ENCODE peak calls at places on chromosomes 16 and 17, in nine cellular contexts. P, L, J, X, Y, V, O, N and F are unnamed samples.

GRCh38 chr17:40648326-40648968 is 829 bp upstream of the SMARCE1 start:
- DNase-seq in P (peak; percentile 83), L (no peak), J (no peak), X (no peak), Y (no peak), V (peak; percentile 67), O (no peak), N (peak; percentile 24), F (no peak)

GRCh38 chr17:80845863-80846671 is 145.6 kb upstream of the CHMP6 start:
- DNase-seq in P (no peak), L (no peak), J (peak; percentile 53), X (no peak), Y (no peak), V (peak; percentile 49), O (no peak), N (no peak), F (no peak)

GRCh38 chr16:78640886-78641285 is 541.4 kb downstream of the WWOX start:
- DNase-seq in P (no peak), L (no peak), J (no peak), X (no peak), Y (no peak), V (no peak), O (no peak), N (no peak), F (no peak)

GRCh38 chr17:79630120-79630519 is 19.3 kb upstream of the RBFOX3 start:
- DNase-seq in P (no peak), L (no peak), J (no peak), X (no peak), Y (no peak), V (peak; percentile 3), O (no peak), N (no peak), F (no peak)

GRCh38 chr17:34504814-34505484 is 74.4 kb upstream of the TMEM132E start:
- DNase-seq in P (no peak), L (no peak), J (no peak), X (no peak), Y (no peak), V (no peak), O (no peak), N (no peak), F (no peak)

GRCh38 chr17:73521376-73521775 is 122.9 kb downstream of the SDK2 start:
- DNase-seq in P (no peak), L (no peak), J (no peak), X (no peak), Y (no peak), V (no peak), O (no peak), N (no peak), F (no peak)

GRCh38 chr16:51719376-51719775 is 568.3 kb upstream of the SALL1 start:
- DNase-seq in P (no peak), L (no peak), J (no peak), X (no peak), Y (no peak), V (no peak), O (no peak), N (no peak), F (no peak)

GRCh38 chr17:78268960-78269892 is 37.8 kb downstream of the TMEM235 start:
- DNase-seq in P (peak; percentile 43), L (no peak), J (no peak), X (no peak), Y (peak; percentile 59), V (no peak), O (no peak), N (peak; percentile 78), F (no peak)

GRCh38 chr16:80663078-80663477 is 122.3 kb downstream of the DYNLRB2 start:
- DNase-seq in P (no peak), L (no peak), J (no peak), X (no peak), Y (no peak), V (no peak), O (no peak), N (no peak), F (no peak)

GRCh38 chr17:21373696-21374454 is 2.3 kb upstream of the KCNJ12 start:
- DNase-seq in P (no peak), L (no peak), J (no peak), X (no peak), Y (no peak), V (no peak), O (no peak), N (no peak), F (no peak)

GRCh38 chr16:23712976-23713375 is at the start of gene ERN2:
- DNase-seq in P (peak; percentile 50), L (no peak), J (peak; percentile 85), X (no peak), Y (no peak), V (no peak), O (no peak), N (no peak), F (no peak)

GRCh38 chr17:28991779-28992178 is 14.1 kb downstream of the SEZ6 start:
- DNase-seq in P (no peak), L (no peak), J (no peak), X (no peak), Y (no peak), V (no peak), O (no peak), N (no peak), F (no peak)

GRCh38 chr16:49856741-49857330 is 924 bp upstream of the ZNF423 start:
- DNase-seq in P (peak; percentile 93), L (peak; percentile 83), J (peak; percentile 86), X (no peak), Y (peak; percentile 87), V (no peak), O (peak; percentile 35), N (peak; percentile 87), F (no peak)

GRCh38 chr17:34556951-34557350 is 22.4 kb upstream of the TMEM132E start:
- DNase-seq in P (no peak), L (no peak), J (no peak), X (no peak), Y (no peak), V (no peak), O (no peak), N (no peak), F (no peak)

GRCh38 chr17:79563237-79564013 is 47.4 kb downstream of the RBFOX3 start:
- DNase-seq in P (no peak), L (no peak), J (no peak), X (no peak), Y (no peak), V (peak; percentile 40), O (peak; percentile 61), N (peak; percentile 15), F (no peak)

GRCh38 chr17:66654764-66655163 is 180.2 kb upstream of the CACNG5 start:
- DNase-seq in P (no peak), L (no peak), J (no peak), X (no peak), Y (no peak), V (no peak), O (no peak), N (no peak), F (no peak)

GRCh38 chr17:66655461-66655860 is 179.5 kb upstream of the CACNG5 start:
- DNase-seq in P (no peak), L (no peak), J (no peak), X (no peak), Y (no peak), V (no peak), O (no peak), N (no peak), F (no peak)

GRCh38 chr17:66655861-66656260 is 179.1 kb upstream of the CACNG5 start:
- DNase-seq in P (no peak), L (no peak), J (no peak), X (no peak), Y (no peak), V (no peak), O (no peak), N (peak; percentile 84), F (no peak)

GRCh38 chr17:66652840-66653507 is 181.9 kb upstream of the CACNG5 start:
- DNase-seq in P (no peak), L (no peak), J (no peak), X (no peak), Y (no peak), V (no peak), O (no peak), N (peak; percentile 53), F (no peak)

GRCh38 chr17:66654341-66654740 is 180.6 kb upstream of the CACNG5 start:
- DNase-seq in P (no peak), L (no peak), J (no peak), X (no peak), Y (no peak), V (no peak), O (no peak), N (peak; percentile 75), F (no peak)
- H3K27ac ChIP-seq in P (no peak overlapping the region), L (no peak overlapping the region), J (no peak overlapping the region), X (no peak overlapping the region), Y (no peak overlapping the region), V (peak overlapping the region; percentile 58), O (no peak overlapping the region), N (no peak overlapping the region), F (no peak overlapping the region)

GRCh38 chr16:31192856-31193642 is 9.5 kb downstream of the PYCARD start:
- DNase-seq in P (no peak), L (no peak), J (no peak), X (no peak), Y (no peak), V (no peak), O (no peak), N (no peak), F (no peak)
- H3K4me3 ChIP-seq in P (no peak overlapping the region), L (no peak overlapping the region), J (no peak overlapping the region), X (no peak overlapping the region), Y (no peak overlapping the region), V (no peak overlapping the region), O (no peak overlapping the region), N (no peak overlapping the region), F (no peak overlapping the region)

GRCh38 chr16:69435977-69436729 is 11.7 kb downstream of the CYB5B start:
- DNase-seq in P (no peak), L (no peak), J (no peak), X (no peak), Y (peak; percentile 14), V (no peak), O (no peak), N (no peak), F (no peak)
- H3K27ac ChIP-seq in P (no peak overlapping the region), L (peak overlapping the region; percentile 51), J (no peak overlapping the region), X (peak overlapping the region; percentile 3), Y (peak overlapping the region; percentile 42), V (no peak overlapping the region), O (peak overlapping the region; percentile 50), N (no peak overlapping the region), F (no peak overlapping the region)

GRCh38 chr16:67027046-67027445 is 1.9 kb upstream of the CBFB start:
- DNase-seq in P (no peak), L (peak; percentile 12), J (no peak), X (no peak), Y (no peak), V (no peak), O (no peak), N (no peak), F (no peak)

GRCh38 chr16:67028555-67029248 is at the start of gene CBFB:
- DNase-seq in P (peak; percentile 93), L (peak; percentile 92), J (peak; percentile 93), X (peak; percentile 96), Y (peak; percentile 94), V (peak; percentile 94), O (peak; percentile 85), N (peak; percentile 89), F (peak; percentile 97)

GRCh38 chr16:67029249-67030096 is 524 bp downstream of the CBFB start:
- DNase-seq in P (peak; percentile 68), L (peak; percentile 69), J (peak; percentile 69), X (no peak), Y (peak; percentile 51), V (peak; percentile 83), O (no peak), N (peak; percentile 62), F (peak; percentile 69)

GRCh38 chr16:67026570-67026969 is 2.4 kb upstream of the CBFB start:
- DNase-seq in P (no peak), L (no peak), J (no peak), X (no peak), Y (no peak), V (no peak), O (no peak), N (no peak), F (no peak)

GRCh38 chr16:67028167-67028554 is 788 bp upstream of the CBFB start:
- DNase-seq in P (no peak), L (peak; percentile 8), J (no peak), X (no peak), Y (no peak), V (no peak), O (no peak), N (no peak), F (no peak)
- H3K4me3 ChIP-seq in P (peak overlapping the region; percentile 90), L (peak overlapping the region; percentile 27), J (peak overlapping the region; percentile 90), X (peak overlapping the region; percentile 100), Y (peak overlapping the region; percentile 41), V (peak overlapping the region; percentile 96), O (peak overlapping the region; percentile 81), N (peak overlapping the region; percentile 62), F (peak overlapping the region; percentile 84)